ENCODE peak calls at places on chromosomes 12 and 14, in five cellular contexts. Z is H9, D is PC-3, H is mesendoderm, X is breast epithelium. F is an unnamed sample.

GRCh38 chr12:102806110-102806509 is 110.9 kb downstream of the PAH start:
- DNase-seq in Z (no peak), D (no peak), H (peak; percentile 9), X (no peak), F (no peak)

GRCh38 chr12:113837059-113837458 is 129.1 kb downstream of the RBM19 start:
- DNase-seq in Z (no peak), D (no peak), H (no peak), X (peak; percentile 20), F (no peak)

GRCh38 chr14:100542619-100543205 is 44.5 kb downstream of the BEGAIN start:
- DNase-seq in Z (no peak), D (no peak), H (no peak), X (no peak), F (no peak)

GRCh38 chr14:55604900-55605418 is 25.0 kb downstream of the KTN1 start:
- DNase-seq in Z (no peak), D (no peak), H (no peak), X (no peak), F (no peak)

GRCh38 chr12:96040305-96041133 is 5.1 kb upstream of the LTA4H start:
- DNase-seq in Z (no peak), D (no peak), H (peak; percentile 71), X (no peak), F (no peak)

GRCh38 chr12:38547586-38547985 is 231.0 kb downstream of the ALG10B start:
- DNase-seq in Z (no peak), D (peak; percentile 68), H (no peak), X (no peak), F (no peak)

GRCh38 chr12:87813476-87814234 is 215.5 kb downstream of the C12orf50 start:
- DNase-seq in Z (no peak), D (peak; percentile 64), H (no peak), X (no peak), F (no peak)

GRCh38 chr14:50061664-50062437 is 54.5 kb downstream of the VCPKMT start:
- DNase-seq in Z (no peak), D (peak; percentile 63), H (peak; percentile 75), X (no peak), F (no peak)

GRCh38 chr12:50234347-50234746 is 49.0 kb downstream of the LIMA1 start:
- DNase-seq in Z (peak; percentile 55), D (peak; percentile 68), H (peak; percentile 63), X (no peak), F (no peak)

GRCh38 chr14:57189070-57189469 is 79.6 kb downstream of the EXOC5 start:
- DNase-seq in Z (no peak), D (peak; percentile 67), H (peak; percentile 14), X (no peak), F (no peak)

GRCh38 chr12:89884917-89885316 is 176.3 kb upstream of the ATP2B1 start:
- DNase-seq in Z (no peak), D (no peak), H (no peak), X (no peak), F (no peak)

GRCh38 chr12:116274552-116275375 is 2.7 kb downstream of the MED13L start:
- DNase-seq in Z (no peak), D (no peak), H (peak; percentile 66), X (no peak), F (no peak)

GRCh38 chr14:105249175-105250007 is 1.1 kb downstream of the BTBD6 start:
- DNase-seq in Z (peak; percentile 31), D (peak; percentile 35), H (peak; percentile 27), X (no peak), F (no peak)

GRCh38 chr14:75655235-75655634 is 5.4 kb downstream of the ERG28 start:
- DNase-seq in Z (no peak), D (no peak), H (no peak), X (no peak), F (no peak)

GRCh38 chr12:116610971-116611541 is 51.9 kb downstream of the MAP1LC3B2 start:
- DNase-seq in Z (no peak), D (peak; percentile 32), H (no peak), X (no peak), F (no peak)

GRCh38 chr14:96246535-96246839 is 9.5 kb upstream of the BDKRB1 start:
- DNase-seq in Z (no peak), D (peak; percentile 31), H (peak; percentile 55), X (no peak), F (no peak)

GRCh38 chr12:30191701-30192455 is 408.1 kb upstream of the TMTC1 start:
- DNase-seq in Z (no peak), D (no peak), H (no peak), X (no peak), F (no peak)
- H3K27ac ChIP-seq in Z (no peak overlapping the region), D (no peak overlapping the region), H (no peak overlapping the region), X (no peak overlapping the region), F (no peak overlapping the region)

GRCh38 chr14:21558703-21559063 is 21.2 kb downstream of the OR10G3 start:
- DNase-seq in Z (no peak), D (no peak), H (no peak), X (no peak), F (no peak)

GRCh38 chr14:21553266-21553665 is 26.6 kb downstream of the OR10G3 start:
- DNase-seq in Z (no peak), D (no peak), H (peak; percentile 55), X (no peak), F (no peak)

GRCh38 chr14:21556378-21557083 is 23.3 kb downstream of the OR10G3 start:
- DNase-seq in Z (no peak), D (no peak), H (no peak), X (no peak), F (no peak)

DNA sequence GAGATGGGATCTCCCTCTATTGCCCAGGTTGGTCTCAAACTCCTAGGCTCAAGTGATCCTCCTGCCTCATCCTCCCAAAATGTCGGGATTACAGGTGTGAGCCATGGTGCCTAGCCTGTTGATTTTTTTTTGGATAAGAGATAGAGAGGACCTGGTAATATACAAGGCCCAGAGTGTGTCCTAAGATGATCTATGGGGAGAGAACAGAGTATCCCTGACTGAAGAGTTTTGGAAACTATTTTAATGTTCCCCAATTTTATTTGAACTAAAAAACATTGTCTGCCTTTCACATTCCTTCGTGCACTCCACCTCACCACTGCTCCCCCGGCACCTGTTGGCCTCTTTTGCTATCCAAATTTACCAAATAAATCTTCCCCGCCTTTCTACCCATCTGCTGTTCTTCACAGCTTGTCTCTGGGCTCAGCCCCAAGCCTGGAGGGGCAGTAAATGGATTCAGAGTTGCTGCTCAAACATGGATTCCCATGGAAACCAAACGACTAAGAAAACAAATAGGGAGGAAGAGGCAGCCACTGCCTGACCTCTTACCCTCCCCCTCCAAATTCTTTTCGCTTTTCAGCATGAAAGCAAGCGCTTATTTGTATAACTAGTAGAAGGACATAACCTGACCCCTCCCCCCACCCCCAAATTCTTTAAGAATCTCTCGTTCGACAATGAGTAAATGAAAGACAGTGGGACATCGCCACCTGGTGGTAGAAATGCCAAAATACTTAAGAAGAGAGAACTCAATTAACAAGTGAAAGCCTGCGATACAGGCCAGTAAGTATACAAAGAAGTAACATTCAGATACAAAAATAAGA is 22.6 kb downstream of the OR10G3 start:
- DNase-seq in Z (peak; percentile 94), D (peak; percentile 96), H (peak; percentile 99), X (peak; percentile 78), F (peak; percentile 97)
- H3K27ac ChIP-seq in Z (peak overlapping the region; percentile 99), D (no peak overlapping the region), H (peak overlapping the region; percentile 85), X (peak overlapping the region; percentile 66), F (peak overlapping the region; percentile 82)

GRCh38 chr12:32545413-32545970 is 133.6 kb upstream of the DNM1L start:
- DNase-seq in Z (no peak), D (no peak), H (no peak), X (no peak), F (no peak)

GRCh38 chr12:32546272-32546671 is 132.8 kb upstream of the DNM1L start:
- DNase-seq in Z (no peak), D (no peak), H (no peak), X (no peak), F (no peak)

GRCh38 chr12:32544893-32545292 is 134.2 kb upstream of the DNM1L start:
- DNase-seq in Z (no peak), D (no peak), H (no peak), X (no peak), F (no peak)

GRCh38 chr12:32542550-32543229 is 136.4 kb upstream of the DNM1L start:
- DNase-seq in Z (peak; percentile 14), D (no peak), H (no peak), X (no peak), F (no peak)

DNA sequence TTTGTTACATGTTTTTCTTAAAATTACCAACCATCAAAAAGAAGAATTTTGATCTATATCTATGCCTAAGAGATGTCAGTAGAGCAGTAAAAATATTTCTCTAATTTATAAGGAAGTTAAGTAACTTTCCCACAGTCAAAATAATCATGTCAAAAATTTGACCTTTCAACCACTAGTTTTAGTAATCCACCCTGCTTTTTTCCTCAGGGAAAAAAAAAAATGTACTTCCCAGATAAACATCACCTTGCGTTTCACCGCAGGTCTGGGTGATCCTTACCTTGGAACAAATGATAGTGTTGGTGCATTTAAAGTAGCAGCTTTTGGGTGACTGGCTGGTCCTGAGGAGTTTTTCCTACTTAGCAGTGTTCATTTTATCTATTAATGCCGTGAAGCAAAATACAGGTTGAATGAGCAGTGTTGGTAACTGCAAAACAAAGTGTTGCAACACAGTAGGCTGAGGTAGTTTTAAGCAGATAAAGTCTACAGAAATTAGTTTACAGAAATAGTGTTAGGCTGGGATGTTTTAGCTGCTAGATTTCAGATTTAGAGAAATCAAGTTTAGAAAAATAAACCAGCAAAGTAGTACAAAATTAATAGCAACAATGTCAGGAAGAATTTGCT is 137.2 kb upstream of the DNM1L start:
- DNase-seq in Z (no peak), D (no peak), H (no peak), X (no peak), F (no peak)
- H3K27ac ChIP-seq in Z (no peak overlapping the region), D (no peak overlapping the region), H (no peak overlapping the region), X (peak overlapping the region; percentile 38), F (no peak overlapping the region)

GRCh38 chr14:93034671-93034994 is 81.1 kb downstream of the ITPK1 start:
- DNase-seq in Z (no peak), D (no peak), H (no peak), X (no peak), F (no peak)

GRCh38 chr14:93033983-93034670 is 81.6 kb downstream of the ITPK1 start:
- DNase-seq in Z (peak; percentile 58), D (no peak), H (peak; percentile 41), X (no peak), F (no peak)

GRCh38 chr14:93032301-93032929 is 83.3 kb downstream of the ITPK1 start:
- DNase-seq in Z (no peak), D (peak; percentile 54), H (no peak), X (no peak), F (no peak)

GRCh38 chr14:93031505-93032300 is 84.0 kb downstream of the ITPK1 start:
- DNase-seq in Z (no peak), D (no peak), H (no peak), X (no peak), F (no peak)

DNA sequence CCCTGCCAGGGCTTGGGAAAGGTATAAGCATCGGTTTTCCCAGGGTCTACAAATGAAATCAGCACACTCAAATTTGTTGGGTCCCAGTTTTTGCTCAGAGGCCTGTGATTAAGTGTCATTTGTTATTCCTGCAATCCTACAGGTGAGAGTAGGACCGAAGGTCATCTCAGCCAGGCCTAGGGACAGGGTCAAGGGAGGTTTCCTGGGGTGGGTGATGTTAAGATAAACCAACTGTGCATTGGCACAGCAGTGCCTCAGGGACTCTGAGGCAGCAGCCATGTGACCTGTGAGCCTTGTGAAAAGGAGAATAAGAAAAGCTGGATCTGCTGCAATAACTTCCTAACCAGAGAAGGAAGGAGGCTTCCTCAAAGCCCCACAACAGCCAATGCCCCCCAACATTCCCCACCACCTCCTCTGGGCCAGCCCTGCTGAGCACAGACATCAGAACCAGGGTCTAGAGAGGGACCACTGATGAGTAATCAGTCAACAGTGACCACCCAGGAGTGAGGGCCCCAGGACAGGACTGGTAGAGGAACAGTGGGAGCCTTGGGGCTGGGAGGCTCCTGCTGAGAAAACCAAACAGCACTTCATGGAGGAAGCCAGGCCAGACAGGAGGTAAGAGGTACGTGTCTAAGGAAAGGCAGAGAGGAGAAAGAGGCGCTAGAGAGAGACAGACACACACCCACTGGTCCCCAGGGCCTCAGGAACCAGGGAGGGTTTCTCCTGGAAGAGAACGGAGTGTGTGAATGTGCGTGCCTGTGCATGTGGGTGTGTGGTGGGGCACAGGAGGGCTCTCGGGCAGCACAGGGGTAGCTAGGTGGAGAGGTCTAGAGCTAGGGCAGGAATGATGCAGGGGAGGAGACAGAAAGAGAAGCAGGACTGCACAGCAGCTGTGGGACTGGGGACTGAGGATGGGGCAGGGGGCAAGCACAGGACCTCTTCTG is 82.4 kb downstream of the ITPK1 start:
- DNase-seq in Z (no peak), D (no peak), H (no peak), X (no peak), F (no peak)
- H3K27ac ChIP-seq in Z (no peak overlapping the region), D (peak overlapping the region; percentile 2), H (no peak overlapping the region), X (no peak overlapping the region), F (peak overlapping the region; percentile 10)